ENCODE peak calls at places on chromosomes 7 and 10, in eight cellular contexts. One of them, this sample, is unnamed.

GRCh38 chr7:134343796-134344195 is 27.1 kb upstream of the SLC35B4 start:
- DNase-seq in CD8-positive, alpha-beta T cell: no peak
- DNase-seq in naive thymus-derived CD4-positive, alpha-beta T cell: no peak
- DNase-seq in pancreas: no peak
- DNase-seq in choroid plexus epithelial cell: no peak
- DNase-seq in mammary epithelial cell: no peak
- DNase-seq in IMR-90: no peak
- DNase-seq in Panc1: no peak
- DNase-seq in this sample: no peak

GRCh38 chr7:132485600-132486594 is 90.4 kb downstream of the PLXNA4 start:
- DNase-seq in CD8-positive, alpha-beta T cell: peak; percentile 27
- DNase-seq in naive thymus-derived CD4-positive, alpha-beta T cell: peak; percentile 80
- DNase-seq in pancreas: no peak
- DNase-seq in choroid plexus epithelial cell: no peak
- DNase-seq in mammary epithelial cell: no peak
- DNase-seq in IMR-90: no peak
- DNase-seq in Panc1: no peak
- DNase-seq in this sample: no peak

GRCh38 chr10:20598590-20598989 is 298.5 kb downstream of the NEBL start:
- DNase-seq in CD8-positive, alpha-beta T cell: no peak
- DNase-seq in naive thymus-derived CD4-positive, alpha-beta T cell: no peak
- DNase-seq in pancreas: no peak
- DNase-seq in choroid plexus epithelial cell: peak; percentile 86
- DNase-seq in mammary epithelial cell: peak; percentile 88
- DNase-seq in IMR-90: peak; percentile 51
- DNase-seq in Panc1: no peak
- DNase-seq in this sample: peak; percentile 79

GRCh38 chr7:82528577-82529305 is 85.2 kb upstream of the CACNA2D1 start:
- DNase-seq in CD8-positive, alpha-beta T cell: no peak
- DNase-seq in naive thymus-derived CD4-positive, alpha-beta T cell: no peak
- DNase-seq in pancreas: no peak
- DNase-seq in choroid plexus epithelial cell: peak; percentile 78
- DNase-seq in mammary epithelial cell: no peak
- DNase-seq in IMR-90: peak; percentile 76
- DNase-seq in Panc1: no peak
- DNase-seq in this sample: no peak

GRCh38 chr10:126387931-126388911 is at the start of gene ADAM12:
- DNase-seq in CD8-positive, alpha-beta T cell: no peak
- DNase-seq in naive thymus-derived CD4-positive, alpha-beta T cell: no peak
- DNase-seq in pancreas: peak; percentile 64
- DNase-seq in choroid plexus epithelial cell: peak; percentile 74
- DNase-seq in mammary epithelial cell: peak; percentile 25
- DNase-seq in IMR-90: peak; percentile 68
- DNase-seq in Panc1: no peak
- DNase-seq in this sample: peak; percentile 18

GRCh38 chr7:2025188-2025587 is 207.6 kb downstream of the MAD1L1 start:
- DNase-seq in CD8-positive, alpha-beta T cell: no peak
- DNase-seq in naive thymus-derived CD4-positive, alpha-beta T cell: no peak
- DNase-seq in pancreas: no peak
- DNase-seq in choroid plexus epithelial cell: no peak
- DNase-seq in mammary epithelial cell: no peak
- DNase-seq in IMR-90: no peak
- DNase-seq in Panc1: no peak
- DNase-seq in this sample: no peak

GRCh38 chr10:35427543-35427942 is 91.2 kb downstream of the CCNY start:
- DNase-seq in CD8-positive, alpha-beta T cell: no peak
- DNase-seq in naive thymus-derived CD4-positive, alpha-beta T cell: no peak
- DNase-seq in pancreas: no peak
- DNase-seq in choroid plexus epithelial cell: no peak
- DNase-seq in mammary epithelial cell: no peak
- DNase-seq in IMR-90: no peak
- DNase-seq in Panc1: no peak
- DNase-seq in this sample: no peak

GRCh38 chr10:63919576-63920279 is 398.5 kb downstream of the REEP3 start:
- DNase-seq in CD8-positive, alpha-beta T cell: no peak
- DNase-seq in naive thymus-derived CD4-positive, alpha-beta T cell: no peak
- DNase-seq in pancreas: no peak
- DNase-seq in choroid plexus epithelial cell: no peak
- DNase-seq in mammary epithelial cell: no peak
- DNase-seq in IMR-90: no peak
- DNase-seq in Panc1: no peak
- DNase-seq in this sample: no peak

GRCh38 chr7:159126496-159127345 is 17.9 kb downstream of the VIPR2 start:
- DNase-seq in CD8-positive, alpha-beta T cell: no peak
- DNase-seq in naive thymus-derived CD4-positive, alpha-beta T cell: no peak
- DNase-seq in pancreas: peak; percentile 20
- DNase-seq in choroid plexus epithelial cell: no peak
- DNase-seq in mammary epithelial cell: no peak
- DNase-seq in IMR-90: no peak
- DNase-seq in Panc1: no peak
- DNase-seq in this sample: no peak

GRCh38 chr7:35241884-35242283 is 12.0 kb downstream of the TBX20 start:
- DNase-seq in CD8-positive, alpha-beta T cell: no peak
- DNase-seq in naive thymus-derived CD4-positive, alpha-beta T cell: no peak
- DNase-seq in pancreas: no peak
- DNase-seq in choroid plexus epithelial cell: peak; percentile 24
- DNase-seq in mammary epithelial cell: no peak
- DNase-seq in IMR-90: no peak
- DNase-seq in Panc1: no peak
- DNase-seq in this sample: no peak

GRCh38 chr10:70418229-70418628 is 14.3 kb downstream of the EIF4EBP2 start:
- DNase-seq in CD8-positive, alpha-beta T cell: no peak
- DNase-seq in naive thymus-derived CD4-positive, alpha-beta T cell: no peak
- DNase-seq in pancreas: no peak
- DNase-seq in choroid plexus epithelial cell: peak; percentile 73
- DNase-seq in mammary epithelial cell: peak; percentile 37
- DNase-seq in IMR-90: peak; percentile 94
- DNase-seq in Panc1: no peak
- DNase-seq in this sample: peak; percentile 61

GRCh38 chr7:148921189-148921588 is 37.1 kb upstream of the EZH2 start:
- DNase-seq in CD8-positive, alpha-beta T cell: no peak
- DNase-seq in naive thymus-derived CD4-positive, alpha-beta T cell: no peak
- DNase-seq in pancreas: no peak
- DNase-seq in choroid plexus epithelial cell: no peak
- DNase-seq in mammary epithelial cell: no peak
- DNase-seq in IMR-90: no peak
- DNase-seq in Panc1: no peak
- DNase-seq in this sample: no peak

GRCh38 chr7:42180806-42181205 is 56.2 kb downstream of the GLI3 start:
- DNase-seq in CD8-positive, alpha-beta T cell: no peak
- DNase-seq in naive thymus-derived CD4-positive, alpha-beta T cell: no peak
- DNase-seq in pancreas: no peak
- DNase-seq in choroid plexus epithelial cell: peak; percentile 44
- DNase-seq in mammary epithelial cell: no peak
- DNase-seq in IMR-90: peak; percentile 50
- DNase-seq in Panc1: no peak
- DNase-seq in this sample: no peak

GRCh38 chr7:17448479-17449423 is 150.3 kb downstream of the AHR start:
- DNase-seq in CD8-positive, alpha-beta T cell: no peak
- DNase-seq in naive thymus-derived CD4-positive, alpha-beta T cell: no peak
- DNase-seq in pancreas: no peak
- DNase-seq in choroid plexus epithelial cell: no peak
- DNase-seq in mammary epithelial cell: no peak
- DNase-seq in IMR-90: peak; percentile 62
- DNase-seq in Panc1: no peak
- DNase-seq in this sample: peak; percentile 31

GRCh38 chr7:157482517-157483120 is 145.8 kb downstream of the DNAJB6 start:
- DNase-seq in CD8-positive, alpha-beta T cell: no peak
- DNase-seq in naive thymus-derived CD4-positive, alpha-beta T cell: no peak
- DNase-seq in pancreas: no peak
- DNase-seq in choroid plexus epithelial cell: no peak
- DNase-seq in mammary epithelial cell: no peak
- DNase-seq in IMR-90: no peak
- DNase-seq in Panc1: no peak
- DNase-seq in this sample: no peak

DNA sequence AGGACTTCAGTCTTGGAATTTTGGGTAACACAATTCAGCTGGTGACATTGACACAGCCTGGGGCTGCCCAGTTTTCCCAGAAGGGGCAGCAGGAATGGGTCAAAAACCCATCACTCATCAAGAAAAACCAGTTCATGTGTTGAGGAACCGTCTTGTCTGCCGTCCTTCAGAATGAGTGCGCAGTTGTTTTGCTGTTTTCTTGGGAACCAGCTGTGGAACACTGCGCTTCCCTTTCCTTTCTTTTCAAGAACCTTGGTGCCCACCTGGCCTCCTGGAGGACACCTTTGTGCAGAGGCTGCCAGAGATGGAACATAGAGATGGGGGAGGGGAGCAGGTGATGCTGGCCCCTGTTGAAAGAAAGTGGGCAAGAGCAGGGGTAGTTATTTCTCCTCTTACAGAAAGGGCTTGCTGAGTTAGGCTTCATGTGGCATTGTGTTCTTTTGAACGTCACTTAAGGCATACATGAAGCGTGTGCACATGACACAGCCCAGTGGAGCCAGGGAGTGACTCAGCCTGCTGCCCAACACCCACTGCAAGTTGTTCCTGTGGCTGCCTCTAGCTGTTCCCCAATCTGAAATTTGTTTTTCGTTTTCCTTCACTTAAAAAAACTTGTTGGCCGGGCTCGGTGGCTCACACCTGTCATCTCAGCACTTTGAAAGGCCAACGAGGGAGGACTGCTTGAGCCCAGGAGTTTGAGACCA is 87.4 kb upstream of the TNS3 start:
- DNase-seq in CD8-positive, alpha-beta T cell: no peak
- DNase-seq in naive thymus-derived CD4-positive, alpha-beta T cell: no peak
- DNase-seq in pancreas: no peak
- DNase-seq in choroid plexus epithelial cell: peak; percentile 97
- DNase-seq in mammary epithelial cell: peak; percentile 65
- DNase-seq in IMR-90: peak; percentile 96
- DNase-seq in Panc1: no peak
- DNase-seq in this sample: peak; percentile 87
- H3K4me3 ChIP-seq in CD8-positive, alpha-beta T cell: no peak overlapping the region
- H3K4me3 ChIP-seq in naive thymus-derived CD4-positive, alpha-beta T cell: no peak overlapping the region
- H3K4me3 ChIP-seq in pancreas: no peak overlapping the region
- H3K4me3 ChIP-seq in choroid plexus epithelial cell: no peak overlapping the region
- H3K4me3 ChIP-seq in mammary epithelial cell: no peak overlapping the region
- H3K4me3 ChIP-seq in IMR-90: no peak overlapping the region
- H3K4me3 ChIP-seq in Panc1: no peak overlapping the region
- H3K4me3 ChIP-seq in this sample: no peak overlapping the region

GRCh38 chr10:49113741-49114141 is 1.6 kb downstream of the VSTM4 start:
- DNase-seq in CD8-positive, alpha-beta T cell: no peak
- DNase-seq in naive thymus-derived CD4-positive, alpha-beta T cell: no peak
- DNase-seq in pancreas: no peak
- DNase-seq in choroid plexus epithelial cell: no peak
- DNase-seq in mammary epithelial cell: no peak
- DNase-seq in IMR-90: peak; percentile 47
- DNase-seq in Panc1: no peak
- DNase-seq in this sample: no peak
- H3K4me3 ChIP-seq in CD8-positive, alpha-beta T cell: no peak overlapping the region
- H3K4me3 ChIP-seq in naive thymus-derived CD4-positive, alpha-beta T cell: no peak overlapping the region
- H3K4me3 ChIP-seq in pancreas: no peak overlapping the region
- H3K4me3 ChIP-seq in choroid plexus epithelial cell: no peak overlapping the region
- H3K4me3 ChIP-seq in mammary epithelial cell: no peak overlapping the region
- H3K4me3 ChIP-seq in IMR-90: no peak overlapping the region
- H3K4me3 ChIP-seq in Panc1: no peak overlapping the region
- H3K4me3 ChIP-seq in this sample: no peak overlapping the region

GRCh38 chr10:86377797-86378146 is 11.2 kb upstream of the GRID1 start:
- DNase-seq in CD8-positive, alpha-beta T cell: no peak
- DNase-seq in naive thymus-derived CD4-positive, alpha-beta T cell: no peak
- DNase-seq in pancreas: no peak
- DNase-seq in choroid plexus epithelial cell: no peak
- DNase-seq in mammary epithelial cell: no peak
- DNase-seq in IMR-90: no peak
- DNase-seq in Panc1: no peak
- DNase-seq in this sample: no peak

GRCh38 chr10:86376403-86376802 is 9.8 kb upstream of the GRID1 start:
- DNase-seq in CD8-positive, alpha-beta T cell: no peak
- DNase-seq in naive thymus-derived CD4-positive, alpha-beta T cell: no peak
- DNase-seq in pancreas: peak; percentile 58
- DNase-seq in choroid plexus epithelial cell: no peak
- DNase-seq in mammary epithelial cell: no peak
- DNase-seq in IMR-90: no peak
- DNase-seq in Panc1: no peak
- DNase-seq in this sample: no peak

GRCh38 chr10:86374664-86375063 is 8.1 kb upstream of the GRID1 start:
- DNase-seq in CD8-positive, alpha-beta T cell: no peak
- DNase-seq in naive thymus-derived CD4-positive, alpha-beta T cell: no peak
- DNase-seq in pancreas: no peak
- DNase-seq in choroid plexus epithelial cell: no peak
- DNase-seq in mammary epithelial cell: no peak
- DNase-seq in IMR-90: no peak
- DNase-seq in Panc1: no peak
- DNase-seq in this sample: no peak

GRCh38 chr10:86375204-86375603 is 8.6 kb upstream of the GRID1 start:
- DNase-seq in CD8-positive, alpha-beta T cell: no peak
- DNase-seq in naive thymus-derived CD4-positive, alpha-beta T cell: no peak
- DNase-seq in pancreas: no peak
- DNase-seq in choroid plexus epithelial cell: no peak
- DNase-seq in mammary epithelial cell: no peak
- DNase-seq in IMR-90: no peak
- DNase-seq in Panc1: no peak
- DNase-seq in this sample: no peak

DNA sequence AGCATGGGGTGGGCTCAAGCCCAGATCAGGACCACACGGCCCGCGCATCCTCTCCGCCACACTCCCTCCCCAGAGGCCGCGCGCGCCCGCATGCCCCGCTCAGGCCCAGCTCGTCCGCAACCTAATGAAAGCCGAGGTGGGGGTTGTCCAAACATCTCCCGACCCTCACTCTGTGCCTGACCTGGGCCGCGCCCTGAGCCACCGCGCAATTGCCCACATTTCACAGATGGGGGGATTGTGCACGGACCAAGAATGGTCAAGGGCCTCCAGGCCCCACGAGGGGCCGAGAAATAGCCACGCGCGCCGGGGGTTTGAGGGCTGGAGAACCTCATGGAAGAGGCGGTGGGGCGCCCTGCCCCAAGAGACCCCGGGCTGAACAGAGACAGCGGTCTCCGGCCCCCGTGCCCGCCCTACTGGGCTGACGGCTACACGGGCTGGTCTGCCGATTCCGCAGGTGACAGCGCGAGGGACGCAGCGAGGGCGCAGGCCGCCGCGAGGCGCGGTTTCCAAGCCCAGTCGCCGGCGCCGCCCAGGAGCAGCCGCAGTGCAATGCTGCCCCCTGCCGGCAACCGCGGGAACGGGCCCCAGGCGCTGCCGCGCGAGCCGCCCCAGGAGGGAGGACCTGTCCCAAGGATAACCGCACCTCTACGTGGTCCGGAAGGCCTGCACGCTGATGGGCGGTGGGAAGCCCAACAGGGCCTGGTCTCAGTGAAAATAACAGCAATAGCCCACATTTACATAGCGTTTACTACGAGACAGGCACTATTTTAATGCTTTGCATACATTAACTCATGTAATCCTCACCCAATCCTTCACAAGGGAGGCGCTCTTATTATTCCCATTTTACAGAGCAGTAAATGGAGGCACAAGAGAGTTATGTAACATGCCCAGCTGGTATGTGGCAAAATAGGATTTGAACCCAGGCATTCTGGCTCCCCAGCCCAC is 10.5 kb upstream of the GRID1 start:
- DNase-seq in CD8-positive, alpha-beta T cell: peak; percentile 73
- DNase-seq in naive thymus-derived CD4-positive, alpha-beta T cell: peak; percentile 76
- DNase-seq in pancreas: peak; percentile 93
- DNase-seq in choroid plexus epithelial cell: peak; percentile 58
- DNase-seq in mammary epithelial cell: peak; percentile 52
- DNase-seq in IMR-90: peak; percentile 28
- DNase-seq in Panc1: peak; percentile 22
- DNase-seq in this sample: peak; percentile 22
- H3K4me3 ChIP-seq in CD8-positive, alpha-beta T cell: peak overlapping the region; percentile 22
- H3K4me3 ChIP-seq in naive thymus-derived CD4-positive, alpha-beta T cell: no peak overlapping the region
- H3K4me3 ChIP-seq in pancreas: peak overlapping the region; percentile 34
- H3K4me3 ChIP-seq in choroid plexus epithelial cell: peak overlapping the region; percentile 34
- H3K4me3 ChIP-seq in mammary epithelial cell: peak overlapping the region; percentile 32
- H3K4me3 ChIP-seq in IMR-90: no peak overlapping the region
- H3K4me3 ChIP-seq in Panc1: no peak overlapping the region
- H3K4me3 ChIP-seq in this sample: peak overlapping the region; percentile 17

GRCh38 chr10:88898727-88899126 is 18.7 kb downstream of the STAMBPL1 start:
- DNase-seq in CD8-positive, alpha-beta T cell: no peak
- DNase-seq in naive thymus-derived CD4-positive, alpha-beta T cell: no peak
- DNase-seq in pancreas: no peak
- DNase-seq in choroid plexus epithelial cell: no peak
- DNase-seq in mammary epithelial cell: no peak
- DNase-seq in IMR-90: no peak
- DNase-seq in Panc1: no peak
- DNase-seq in this sample: no peak
- H3K4me3 ChIP-seq in CD8-positive, alpha-beta T cell: no peak overlapping the region
- H3K4me3 ChIP-seq in naive thymus-derived CD4-positive, alpha-beta T cell: no peak overlapping the region
- H3K4me3 ChIP-seq in pancreas: no peak overlapping the region
- H3K4me3 ChIP-seq in choroid plexus epithelial cell: no peak overlapping the region
- H3K4me3 ChIP-seq in mammary epithelial cell: no peak overlapping the region
- H3K4me3 ChIP-seq in IMR-90: no peak overlapping the region
- H3K4me3 ChIP-seq in Panc1: no peak overlapping the region
- H3K4me3 ChIP-seq in this sample: no peak overlapping the region